ENCODE peak calls at places on chromosomes 1 and 21, in six cellular contexts. G is IMR-90, B is neuronal stem cell, Q is H1, V is trophoblast cell, R is H9. W is an unnamed sample.

GRCh38 chr1:184499626-184500025 is 112.8 kb downstream of the C1orf21 start:
- DNase-seq in V (no peak), R (no peak), B (no peak), G (peak), Q (no peak), W (peak)

GRCh38 chr1:61322769-61323168 is 240.4 kb downstream of the NFIA start:
- DNase-seq in Q (no peak), G (no peak), V (no peak), R (no peak), B (no peak), W (no peak)

GRCh38 chr1:85607126-85607912 is 26.8 kb downstream of the CCN1 start:
- DNase-seq in G (peak), B (peak), R (peak), Q (peak), V (peak), W (peak)

GRCh38 chr1:218592688-218593087 is 247.6 kb downstream of the TGFB2 start:
- DNase-seq in R (no peak), G (peak), V (peak), Q (no peak), B (no peak), W (peak)

GRCh38 chr1:232036161-232036942 is 409.8 kb downstream of the DISC1 start:
- DNase-seq in V (no peak), B (no peak), R (no peak), Q (no peak), G (no peak), W (no peak)

GRCh38 chr1:66985835-66986234 is 61.0 kb downstream of the MIER1 start:
- DNase-seq in R (no peak), V (no peak), Q (no peak), G (no peak), B (no peak), W (no peak)

GRCh38 chr1:115530407-115530806 is 111.4 kb upstream of the VANGL1 start:
- DNase-seq in R (no peak), V (no peak), B (no peak), G (peak), Q (no peak), W (peak)

GRCh38 chr21:41768371-41769042 is 1.7 kb upstream of the RIPK4 start:
- DNase-seq in B (no peak), Q (no peak), R (peak), G (peak), V (peak), W (peak)

GRCh38 chr21:45528981-45529784 is 13.1 kb downstream of the SLC19A1 start:
- DNase-seq in R (no peak), Q (peak), V (no peak), B (no peak), G (no peak), W (no peak)

GRCh38 chr1:207711285-207711684 is 40.6 kb upstream of the CD46 start:
- DNase-seq in V (peak), R (peak), Q (no peak), B (no peak), G (peak), W (peak)

GRCh38 chr1:226201029-226201593 is 14.6 kb upstream of the ACBD3 start:
- DNase-seq in B (no peak), Q (no peak), V (peak), G (peak), R (peak), W (peak)

GRCh38 chr1:216612291-216612690 is 110.9 kb downstream of the ESRRG start:
- DNase-seq in Q (no peak), G (no peak), R (no peak), V (no peak), B (no peak), W (no peak)

GRCh38 chr1:209413062-209413461 is 170.5 kb upstream of the CAMK1G start:
- DNase-seq in R (no peak), B (no peak), V (no peak), G (no peak), Q (no peak), W (no peak)

GRCh38 chr1:58159424-58159810 is 387.1 kb downstream of the OMA1 start:
- DNase-seq in B (no peak), Q (no peak), G (no peak), V (no peak), R (no peak), W (no peak)

GRCh38 chr1:233241782-233242181 is 53.7 kb downstream of the PCNX2 start:
- DNase-seq in V (no peak), Q (no peak), B (no peak), G (no peak), R (no peak), W (no peak)

GRCh38 chr1:22289251-22289995 is 146.5 kb upstream of the WNT4 start:
- DNase-seq in Q (peak), B (no peak), G (no peak), R (no peak), V (peak), W (peak)

GRCh38 chr1:151638074-151638775 is 26.4 kb downstream of the SNX27 start:
- DNase-seq in G (no peak), V (no peak), B (no peak), R (no peak), Q (no peak), W (no peak)

GRCh38 chr1:5198328-5198727 is 543.9 kb downstream of the AJAP1 start:
- DNase-seq in V (no peak), B (no peak), R (no peak), Q (no peak), G (no peak), W (no peak)

GRCh38 chr1:109249654-109250401 is 489 bp downstream of the CELSR2 start:
- DNase-seq in Q (peak), G (no peak), R (no peak), V (no peak), B (no peak), W (no peak)

GRCh38 chr1:33221385-33221758 is 34.9 kb upstream of the ZNF362 start:
- DNase-seq in R (no peak), V (peak), B (no peak), G (no peak), Q (no peak), W (peak)

GRCh38 chr1:27526569-27527222 is 36.7 kb upstream of the WASF2 start:
- DNase-seq in G (peak), V (peak), Q (no peak), B (no peak), R (no peak), W (peak)

GRCh38 chr1:236522937-236523703 is 662 bp upstream of the LGALS8 start:
- DNase-seq in Q (peak), R (peak), G (no peak), B (no peak), V (peak), W (peak)

GRCh38 chr1:28196330-28196729 is 19.8 kb upstream of the PTAFR start:
- DNase-seq in R (no peak), V (no peak), Q (no peak), G (no peak), B (no peak), W (no peak)

GRCh38 chr1:182839209-182840065 is at the start of gene DHX9:
- DNase-seq in Q (peak), R (peak), G (peak), V (peak), B (peak), W (peak)
- H3K4ac ChIP-seq in Q (peak), R (peak), G (peak), V (peak), B (peak), W (no peak)

GRCh38 chr1:43924516-43924915 is 9.1 kb upstream of the ARTN start:
- DNase-seq in R (no peak), B (no peak), Q (no peak), G (peak), V (no peak), W (no peak)
- H2AFZ ChIP-seq in R (no peak), B (no peak), Q (no peak), G (no peak), V (no peak), W (no peak)

GRCh38 chr1:54409156-54410142 is 3.3 kb upstream of the SSBP3 start:
- DNase-seq in R (no peak), Q (no peak), G (no peak), V (no peak), B (no peak), W (no peak)

GRCh38 chr1:54407201-54407956 is 1.2 kb upstream of the SSBP3 start:
- DNase-seq in B (peak), Q (peak), G (peak), R (peak), V (peak), W (peak)

GRCh38 chr1:54408701-54409066 is 2.5 kb upstream of the SSBP3 start:
- DNase-seq in B (no peak), Q (no peak), V (no peak), R (no peak), G (no peak), W (no peak)

GRCh38 chr1:54406339-54407181 is at the start of gene SSBP3:
- DNase-seq in B (peak), G (peak), R (peak), Q (peak), V (peak), W (peak)

DNA sequence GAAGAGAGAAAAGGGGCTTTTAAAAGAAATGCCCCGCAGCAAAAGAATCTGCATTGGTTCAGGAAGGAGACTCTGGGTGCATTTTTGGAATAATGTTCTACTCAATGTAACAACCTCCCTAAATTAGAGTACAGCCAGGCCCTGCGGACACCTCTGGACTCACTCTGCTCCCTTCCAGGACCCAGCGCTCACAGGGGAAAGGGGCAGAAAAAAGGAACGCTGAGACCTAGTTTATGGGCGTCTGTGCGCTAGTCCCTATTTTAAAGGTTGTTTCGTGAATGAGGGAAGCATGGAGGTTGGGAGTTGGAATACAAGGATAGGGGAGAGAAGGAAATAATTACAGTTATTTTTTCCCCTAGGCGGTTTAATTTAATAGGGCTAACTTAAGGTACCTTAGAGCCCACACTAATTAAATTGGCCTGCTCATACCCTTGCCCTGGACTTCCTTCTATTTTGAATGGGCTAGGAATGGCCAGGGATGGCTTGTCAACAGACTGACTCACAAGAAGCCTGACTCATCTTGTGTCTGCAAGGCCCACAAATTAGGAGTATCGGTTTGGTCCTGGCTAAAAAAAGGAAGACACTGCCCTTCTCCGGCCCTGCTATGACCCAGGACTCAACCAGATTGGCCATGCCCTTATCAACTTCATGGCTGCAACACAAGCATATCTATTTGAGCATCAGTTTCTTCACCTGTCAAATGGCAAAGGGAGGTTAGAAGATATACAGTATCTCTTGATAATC is 1.9 kb upstream of the SSBP3 start:
- DNase-seq in Q (no peak), R (no peak), B (no peak), V (peak), G (peak), W (peak)
- H3K4ac ChIP-seq in Q (no peak), R (peak), B (no peak), V (peak), G (peak), W (peak)

GRCh38 chr1:64952055-64952699 is 14.2 kb downstream of the JAK1 start:
- DNase-seq in V (peak), R (no peak), Q (no peak), B (no peak), G (no peak), W (no peak)
- H2AFZ ChIP-seq in V (no peak), R (no peak), Q (no peak), B (no peak), G (no peak), W (no peak)

DNA sequence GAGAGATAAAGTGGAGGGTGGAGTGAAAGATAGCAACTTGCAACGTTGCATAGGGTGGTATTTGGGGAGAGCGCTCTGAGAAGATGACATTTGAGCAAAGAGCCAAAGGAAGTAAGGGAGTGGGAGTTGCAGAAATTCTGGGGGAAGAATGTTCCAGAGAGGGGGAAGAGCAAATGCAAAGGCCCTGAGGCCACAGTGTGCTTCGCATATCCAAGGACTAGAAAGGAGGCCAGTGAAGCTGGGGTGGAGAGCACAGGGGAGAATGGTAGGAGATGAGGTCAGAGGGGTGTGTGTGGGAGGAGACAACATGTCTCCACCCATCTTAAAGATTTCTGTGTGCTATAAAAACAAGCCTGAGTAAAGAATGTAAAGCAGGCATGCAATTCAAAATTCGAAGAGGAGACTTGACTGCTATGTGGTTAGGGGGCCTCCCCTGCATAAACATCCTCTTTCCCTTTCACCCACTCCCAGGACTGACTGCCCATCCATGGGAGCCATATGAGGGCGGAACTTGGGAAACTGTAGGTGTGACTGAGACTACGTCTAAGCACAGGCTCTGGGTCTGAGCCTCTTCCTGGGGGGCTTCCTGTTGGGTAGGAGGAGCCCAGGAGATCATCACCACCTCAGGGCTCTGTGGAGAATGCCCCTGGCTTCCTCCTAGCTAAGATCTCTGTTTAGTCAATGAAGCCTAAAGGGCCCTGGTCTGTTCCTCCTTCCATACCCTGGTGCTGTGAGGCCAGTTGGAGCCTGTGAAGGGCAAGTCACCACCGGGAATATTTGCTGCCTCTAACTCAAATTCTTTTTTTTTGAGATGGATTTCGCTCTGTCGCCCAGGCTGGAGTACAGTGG is 2.9 kb upstream of the CLIC4 start:
- DNase-seq in B (no peak), V (peak), Q (no peak), R (peak), G (peak), W (peak)
- H3K4ac ChIP-seq in B (no peak), V (peak), Q (no peak), R (no peak), G (peak), W (peak)

DNA sequence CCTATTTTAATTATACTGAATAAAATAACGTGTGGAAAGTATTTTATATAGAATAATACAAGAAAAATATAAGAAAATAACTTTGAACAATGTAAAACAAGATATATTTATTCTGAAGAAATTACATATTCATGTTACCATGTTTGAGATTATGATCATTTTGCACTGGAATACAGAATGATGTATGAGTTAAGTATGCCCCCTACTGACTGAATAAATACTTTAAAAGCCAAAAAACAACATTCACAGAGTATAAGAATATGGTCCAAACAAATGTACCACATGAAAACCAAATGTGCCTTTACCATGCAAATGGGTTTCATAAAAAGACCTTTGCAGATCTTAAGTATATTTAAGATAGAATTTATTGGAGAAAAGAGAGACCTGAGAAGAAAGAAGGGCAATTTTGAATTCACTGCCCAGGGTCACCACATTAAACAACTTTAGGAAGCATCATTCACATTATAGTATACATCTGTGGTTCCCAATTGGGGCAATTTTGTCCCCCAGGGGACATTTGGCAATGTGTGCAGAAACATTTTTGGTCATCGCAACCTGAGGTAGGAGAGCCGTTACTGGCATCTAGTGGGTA is 136.6 kb upstream of the GFI1 start:
- DNase-seq in Q (no peak), V (peak), B (no peak), R (no peak), G (peak), W (peak)
- H2AFZ ChIP-seq in Q (no peak), V (no peak), B (no peak), R (no peak), G (no peak), W (no peak)

DNA sequence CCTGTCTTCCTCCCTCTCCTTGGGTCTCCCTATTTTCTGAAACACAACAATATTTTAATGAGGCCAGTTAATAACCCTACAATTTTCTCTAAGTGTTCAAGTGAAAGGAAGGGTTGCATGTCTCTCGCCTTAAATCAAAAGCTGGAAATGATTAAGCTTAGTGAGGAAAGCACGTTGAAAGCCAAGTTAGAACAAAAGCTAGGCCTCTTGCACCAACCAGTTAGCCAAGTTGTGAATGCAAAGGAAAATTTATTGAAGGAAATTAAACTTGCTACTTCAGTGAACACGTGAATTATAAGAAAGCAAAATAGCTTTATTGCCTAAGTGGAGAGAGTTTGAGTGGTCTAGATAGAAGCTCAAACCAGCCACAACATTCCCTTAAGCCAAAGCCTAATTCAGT is 135.7 kb downstream of the DUSP10 start:
- DNase-seq in G (no peak), V (no peak), R (no peak), B (no peak), Q (no peak), W (no peak)
- H3K4ac ChIP-seq in G (no peak), V (no peak), R (no peak), B (no peak), Q (no peak), W (no peak)

DNA sequence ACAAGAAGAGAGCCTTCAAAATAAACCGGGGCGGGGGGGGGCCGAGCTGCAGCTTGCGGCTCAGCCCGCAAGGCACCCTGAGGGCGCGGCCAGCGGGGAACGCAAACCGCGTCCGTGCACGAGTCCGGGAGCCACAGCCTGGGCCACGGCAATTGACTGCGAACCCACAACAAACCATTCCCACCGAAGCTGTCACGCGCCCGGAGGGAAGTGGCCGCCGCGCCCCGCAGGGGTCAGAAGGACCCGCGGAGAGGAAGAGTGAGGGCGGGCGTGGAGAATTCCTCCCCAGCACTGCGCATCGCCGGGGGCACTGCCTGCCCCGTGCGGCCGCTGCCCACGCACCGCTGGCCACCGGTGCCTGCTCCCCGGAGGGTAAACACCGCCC is 628 bp downstream of the TGFBR3 start:
- DNase-seq in R (no peak), Q (no peak), B (no peak), V (peak), G (peak), W (peak)
- H2AFZ ChIP-seq in R (no peak), Q (no peak), B (peak), V (peak), G (peak), W (peak)

GRCh38 chr1:156707486-156708244 is 2.3 kb upstream of the CRABP2 start:
- DNase-seq in V (no peak), Q (peak), R (peak), B (no peak), G (peak), W (peak)
- H3K4ac ChIP-seq in V (no peak), Q (peak), R (no peak), B (peak), G (peak), W (peak)